ENCODE peak calls at places on chromosomes 6 and 20, in seven cellular contexts. T is astrocyte of the hippocampus, Y is mucosa of descending colon, W is cardiac fibroblast, S is HCEC 1CT, O is NCI-H1105 treated with DMSO at 0.1 percent for 48 hours, L is iPS-NIHi11. Z is an unnamed sample.

GRCh38 chr6:28312939-28313338 is 23.0 kb downstream of the ZSCAN31 start:
- DNase-seq in T (no peak), Y (no peak), W (no peak), S (no peak), O (no peak), L (no peak), Z (no peak)

GRCh38 chr6:13425971-13426931 is 61.1 kb downstream of the GFOD1 start:
- DNase-seq in T (peak), Y (no peak), W (peak), S (peak), O (no peak), L (no peak), Z (no peak)

GRCh38 chr20:49583669-49584417 is 15.9 kb upstream of the PTGIS start:
- DNase-seq in T (peak), Y (peak), W (peak), S (peak), O (no peak), L (no peak), Z (no peak)

GRCh38 chr20:19620471-19620870 is 137.6 kb upstream of the RIN2 start:
- DNase-seq in T (no peak), Y (no peak), W (no peak), S (no peak), O (no peak), L (peak), Z (no peak)

GRCh38 chr6:3990692-3991491 is 88.0 kb downstream of the FAM217A start:
- DNase-seq in T (peak), Y (peak), W (peak), S (peak), O (peak), L (peak), Z (peak)

GRCh38 chr6:136547336-136547735 is 2.9 kb downstream of the MAP7 start:
- DNase-seq in T (peak), Y (no peak), W (peak), S (peak), O (peak), L (no peak), Z (no peak)

GRCh38 chr6:165679326-165679725 is 16.3 kb upstream of the PDE10A start:
- DNase-seq in T (no peak), Y (no peak), W (no peak), S (no peak), O (no peak), L (no peak), Z (no peak)

GRCh38 chr6:4270001-4270400 is 134.6 kb upstream of the ECI2 start:
- DNase-seq in T (no peak), Y (no peak), W (no peak), S (no peak), O (no peak), L (no peak), Z (no peak)

GRCh38 chr6:46217671-46218131 is 46.9 kb upstream of the ENPP5 start:
- DNase-seq in T (peak), Y (no peak), W (peak), S (no peak), O (no peak), L (no peak), Z (no peak)

GRCh38 chr20:49318430-49319203 is 40.8 kb upstream of the ZNFX1 start:
- DNase-seq in T (peak), Y (no peak), W (no peak), S (no peak), O (peak), L (peak), Z (no peak)